ENCODE peak calls at places on chromosomes 11 and 22, in ten cellular contexts. D, Q, Y, L, T, M, J, W, O and A are unnamed samples.

GRCh38 chr22:27727673-27728451 is 73.7 kb downstream of the MN1 start:
- DNase-seq in Y (no peak), D (no peak), L (no peak), J (no peak), M (no peak), T (no peak), W (no peak), Q (no peak), O (no peak), A (no peak)

GRCh38 chr22:19410941-19411689 is 20.4 kb downstream of the HIRA start:
- DNase-seq in Y (no peak), L (no peak), M (no peak), W (no peak), Q (no peak), D (no peak), J (no peak), O (no peak), T (no peak), A (no peak)

GRCh38 chr22:46547883-46548244 is 10.4 kb upstream of the CELSR1 start:
- DNase-seq in O (peak), W (no peak), T (peak), Y (no peak), M (peak), Q (no peak), L (no peak), J (no peak), D (peak), A (no peak)

GRCh38 chr11:63906585-63906984 is 10.4 kb downstream of the RCOR2 start:
- DNase-seq in Y (no peak), D (no peak), Q (no peak), L (peak), O (peak), J (peak), T (no peak), W (no peak), M (no peak), A (no peak)

GRCh38 chr11:81303265-81303664 is 1430.4 kb downstream of the FAM181B start:
- DNase-seq in Y (no peak), J (no peak), W (no peak), M (no peak), O (no peak), T (no peak), L (no peak), D (no peak), Q (no peak), A (no peak)

GRCh38 chr11:128709402-128709801 is 15.5 kb downstream of the FLI1 start:
- DNase-seq in M (peak), L (no peak), J (no peak), W (no peak), D (peak), T (no peak), Y (peak), Q (no peak), O (peak), A (no peak)

GRCh38 chr22:44328326-44328725 is 15.6 kb upstream of the SHISAL1 start:
- DNase-seq in Y (no peak), O (no peak), J (no peak), M (no peak), T (no peak), D (no peak), Q (no peak), W (no peak), L (no peak), A (no peak)

GRCh38 chr11:94737171-94737611 is 31.0 kb upstream of the AMOTL1 start:
- DNase-seq in L (no peak), M (peak), D (no peak), Q (peak), Y (peak), W (no peak), O (peak), J (no peak), T (no peak), A (no peak)

GRCh38 chr22:32558681-32559355 is 84.2 kb downstream of the FBXO7 start:
- DNase-seq in Q (peak), T (peak), O (peak), L (no peak), M (peak), J (peak), D (no peak), W (no peak), Y (peak), A (no peak)

GRCh38 chr11:57883630-57884029 is 122.0 kb downstream of the CTNND1 start:
- DNase-seq in O (no peak), Q (no peak), L (no peak), J (no peak), M (no peak), Y (no peak), D (no peak), T (no peak), W (no peak), A (no peak)

GRCh38 chr11:120612363-120613263 is 101.1 kb downstream of the GRIK4 start:
- DNase-seq in M (no peak), J (peak), T (no peak), W (no peak), Q (peak), Y (no peak), L (no peak), D (no peak), O (no peak), A (no peak)

GRCh38 chr22:28930357-28931007 is 47.1 kb downstream of the ZNRF3 start:
- DNase-seq in Q (no peak), M (no peak), T (no peak), D (no peak), O (no peak), Y (no peak), J (no peak), W (no peak), L (no peak), A (no peak)

GRCh38 chr11:35087648-35088047 is 51.3 kb upstream of the CD44 start:
- DNase-seq in T (no peak), J (no peak), O (no peak), D (no peak), L (no peak), W (no peak), Y (no peak), M (no peak), Q (no peak), A (no peak)

GRCh38 chr11:23103403-23103802 is 243.1 kb upstream of the CCDC179 start:
- DNase-seq in M (no peak), D (no peak), O (no peak), W (no peak), Q (no peak), T (no peak), L (no peak), Y (no peak), J (no peak), A (no peak)

GRCh38 chr22:42939941-42940653 is 74.9 kb downstream of the PACSIN2 start:
- DNase-seq in W (no peak), Y (peak), O (peak), Q (peak), D (no peak), T (no peak), L (no peak), M (peak), J (peak), A (no peak)

GRCh38 chr11:32088117-32088941 is 2.5 kb upstream of the RCN1 start:
- DNase-seq in Q (no peak), L (no peak), D (peak), M (peak), O (peak), J (peak), W (no peak), T (no peak), Y (peak), A (no peak)

GRCh38 chr22:28231423-28231822 is 312.4 kb upstream of the PITPNB start:
- DNase-seq in O (no peak), W (no peak), M (peak), J (no peak), L (no peak), Q (no peak), T (no peak), Y (no peak), D (no peak), A (no peak)

GRCh38 chr11:74620537-74620936 is 28.2 kb downstream of the POLD3 start:
- DNase-seq in Y (no peak), M (no peak), J (no peak), W (no peak), L (no peak), D (no peak), O (no peak), Q (no peak), T (no peak), A (no peak)

GRCh38 chr22:19438286-19438685 is 5.9 kb downstream of the MRPL40 start:
- DNase-seq in Q (no peak), L (no peak), W (no peak), D (no peak), T (no peak), Y (no peak), O (no peak), J (no peak), M (no peak), A (no peak)

GRCh38 chr11:96000064-96000463 is 76.2 kb upstream of the MTMR2 start:
- DNase-seq in T (no peak), O (peak), J (no peak), W (no peak), D (no peak), L (no peak), Y (no peak), M (no peak), Q (no peak), A (no peak)

GRCh38 chr22:41909290-41910049 is 5.4 kb downstream of the SHISA8 start:
- DNase-seq in W (no peak), J (no peak), Y (no peak), L (no peak), D (no peak), Q (no peak), M (no peak), O (no peak), T (no peak), A (no peak)

GRCh38 chr11:68358416-68358815 is 46.0 kb downstream of the LRP5 start:
- DNase-seq in Y (no peak), O (no peak), D (peak), L (no peak), M (peak), W (no peak), Q (no peak), T (no peak), J (no peak), A (no peak)

GRCh38 chr11:33259869-33260268 is 2.7 kb downstream of the HIPK3 start:
- DNase-seq in Y (no peak), L (no peak), O (no peak), M (no peak), W (no peak), J (no peak), D (no peak), Q (no peak), T (no peak), A (no peak)

GRCh38 chr11:128365044-128365443 is 222.3 kb downstream of the ETS1 start:
- DNase-seq in Q (peak), W (no peak), J (no peak), O (peak), T (no peak), M (peak), Y (peak), D (peak), L (no peak), A (no peak)

GRCh38 chr11:112961751-112962747 is 829 bp downstream of the NCAM1 start:
- DNase-seq in L (no peak), O (no peak), T (peak), M (no peak), D (no peak), J (no peak), Q (no peak), Y (no peak), W (peak), A (peak)

GRCh38 chr11:121105851-121106250 is 4.8 kb downstream of the TECTA start:
- DNase-seq in Q (no peak), T (no peak), M (no peak), J (no peak), O (no peak), W (no peak), L (no peak), Y (no peak), D (no peak), A (no peak)

GRCh38 chr22:39658367-39658766 is 87.8 kb downstream of the CACNA1I start:
- DNase-seq in L (no peak), J (no peak), W (no peak), M (no peak), D (no peak), O (no peak), Y (no peak), T (no peak), Q (peak), A (no peak)

GRCh38 chr11:67179892-67180490 is 60.9 kb downstream of the KDM2A start:
- DNase-seq in Y (no peak), J (no peak), Q (no peak), W (no peak), D (no peak), M (peak), L (no peak), O (peak), T (no peak), A (no peak)

DNA sequence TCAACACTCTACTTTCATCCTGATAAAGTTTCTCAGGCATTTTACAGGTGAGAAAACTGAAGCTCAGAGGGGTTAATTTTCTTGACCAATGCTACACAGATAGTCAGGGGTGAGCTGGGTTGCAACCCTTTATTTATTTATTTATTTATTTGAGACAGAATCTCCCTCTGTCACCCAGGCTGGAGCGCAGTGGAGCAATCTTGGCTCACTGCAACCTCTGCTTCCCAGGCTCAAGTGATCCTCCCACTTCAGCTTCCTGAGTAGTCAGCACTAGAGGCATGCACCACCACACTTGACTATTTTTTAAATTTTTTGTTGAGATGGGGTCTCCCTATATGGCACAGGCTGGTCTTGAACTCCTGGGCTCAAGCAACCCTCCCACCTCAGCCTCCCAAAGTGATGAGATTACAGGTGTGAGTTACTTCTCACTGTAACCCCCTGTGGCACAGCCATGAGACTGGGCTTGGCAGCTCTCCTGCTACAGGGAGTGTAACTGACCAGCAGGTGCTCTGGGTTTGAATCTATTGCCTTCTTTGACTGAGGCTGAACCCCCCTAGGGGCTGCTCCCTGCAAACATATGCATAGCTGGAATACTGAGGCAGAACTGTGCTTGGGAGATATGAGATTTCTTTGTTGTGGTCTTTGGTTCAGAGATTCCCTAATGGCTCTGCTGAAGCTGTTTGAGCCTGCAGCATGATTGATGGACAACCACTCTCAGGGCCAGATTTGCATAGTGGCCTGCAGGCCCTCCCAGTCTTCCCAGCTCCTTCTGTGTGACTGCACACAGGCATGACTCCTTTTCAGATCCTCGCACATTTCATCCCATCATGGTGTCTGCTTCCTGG is 6.1 kb downstream of the C11orf96 start:
- DNase-seq in M (no peak), J (no peak), L (no peak), Y (no peak), D (no peak), Q (no peak), W (no peak), T (no peak), O (no peak), A (no peak)
- TF ChIP-seq CTCF in M (no peak), J (no peak), L (no peak), Y (no peak), D (no peak), Q (no peak), W (no peak), T (no peak), O (no peak), A (no peak)

GRCh38 chr11:133968300-133968699 is 11.5 kb upstream of the IGSF9B start:
- DNase-seq in L (no peak), Y (no peak), Q (no peak), D (no peak), J (no peak), M (no peak), W (peak), O (no peak), T (no peak), A (peak)

GRCh38 chr11:133966147-133966546 is 9.4 kb upstream of the IGSF9B start:
- DNase-seq in M (no peak), O (no peak), Y (no peak), D (no peak), W (no peak), J (no peak), T (no peak), Q (no peak), L (no peak), A (no peak)

GRCh38 chr11:133967599-133968238 is 11.0 kb upstream of the IGSF9B start:
- DNase-seq in W (no peak), J (no peak), D (no peak), Y (no peak), M (no peak), Q (no peak), O (no peak), T (no peak), L (no peak), A (no peak)

GRCh38 chr11:133964946-133965632 is 8.3 kb upstream of the IGSF9B start:
- DNase-seq in O (peak), D (peak), Q (peak), W (no peak), Y (no peak), J (no peak), M (no peak), T (no peak), L (no peak), A (no peak)

GRCh38 chr11:133966924-133967598 is 10.3 kb upstream of the IGSF9B start:
- DNase-seq in L (peak), T (peak), Q (peak), Y (no peak), M (no peak), O (no peak), W (no peak), J (peak), D (no peak), A (no peak)
- TF ChIP-seq CTCF in L (peak), T (peak), Q (no peak), Y (no peak), M (peak), O (no peak), W (no peak), J (no peak), D (peak), A (peak)

GRCh38 chr11:43130616-43131015 is 181.2 kb upstream of the API5 start:
- DNase-seq in M (no peak), W (no peak), T (no peak), D (no peak), Q (no peak), J (no peak), Y (no peak), L (no peak), O (no peak), A (no peak)
- TF ChIP-seq CTCF in M (no peak), W (no peak), T (no peak), D (no peak), Q (no peak), J (no peak), Y (no peak), L (no peak), O (no peak), A (no peak)

GRCh38 chr11:60944504-60945294 is 7.3 kb downstream of the SLC15A3 start:
- DNase-seq in O (no peak), Q (peak), W (no peak), M (no peak), L (no peak), D (no peak), J (no peak), Y (no peak), T (no peak), A (no peak)
- TF ChIP-seq CTCF in O (peak), Q (no peak), W (no peak), M (peak), L (peak), D (peak), J (no peak), Y (no peak), T (no peak), A (peak)

GRCh38 chr11:29963796-29964195 is 53.0 kb downstream of the KCNA4 start:
- DNase-seq in O (no peak), Q (no peak), T (no peak), M (no peak), W (no peak), D (no peak), J (no peak), L (no peak), Y (no peak), A (no peak)

GRCh38 chr11:29963068-29963467 is 53.8 kb downstream of the KCNA4 start:
- DNase-seq in W (no peak), Q (no peak), M (no peak), T (no peak), L (no peak), O (no peak), Y (no peak), D (no peak), J (no peak), A (no peak)

GRCh38 chr11:29959488-29959887 is 57.3 kb downstream of the KCNA4 start:
- DNase-seq in O (no peak), Y (no peak), J (no peak), W (no peak), M (no peak), T (no peak), D (no peak), L (no peak), Q (no peak), A (no peak)

GRCh38 chr11:29957406-29957805 is 59.4 kb downstream of the KCNA4 start:
- DNase-seq in T (no peak), M (no peak), J (no peak), D (no peak), W (no peak), O (no peak), L (no peak), Y (no peak), Q (no peak), A (no peak)

GRCh38 chr11:29962243-29962642 is 54.6 kb downstream of the KCNA4 start:
- DNase-seq in M (no peak), D (no peak), L (no peak), Q (peak), Y (no peak), J (no peak), O (peak), W (no peak), T (no peak), A (no peak)
- TF ChIP-seq CTCF in M (no peak), D (no peak), L (no peak), Q (no peak), Y (no peak), J (no peak), O (peak), W (peak), T (no peak), A (peak)

GRCh38 chr11:97269527-97269926 is 879.7 kb downstream of the JRKL start:
- DNase-seq in Y (peak), L (no peak), M (no peak), W (no peak), J (no peak), T (no peak), O (peak), D (no peak), Q (peak), A (no peak)
- TF ChIP-seq CTCF in Y (no peak), L (no peak), M (peak), W (no peak), J (no peak), T (peak), O (peak), D (no peak), Q (no peak), A (peak)